ENCODE peak calls at places on chromosomes 16 and 17, in four cellular contexts. One of them, this sample, is unnamed.

GRCh38 chr17:72119963-72120877 is 600 bp upstream of the SOX9 start:
- DNase-seq in Caco-2: peak
- DNase-seq in heart right ventricle: peak
- DNase-seq in tibial nerve: no peak
- DNase-seq in this sample: peak

GRCh38 chr16:13021996-13022395 is 120.6 kb downstream of the SHISA9 start:
- DNase-seq in Caco-2: no peak
- DNase-seq in heart right ventricle: no peak
- DNase-seq in tibial nerve: no peak
- DNase-seq in this sample: no peak

GRCh38 chr17:78458091-78458490 is 79.6 kb downstream of the PGS1 start:
- DNase-seq in Caco-2: no peak
- DNase-seq in heart right ventricle: no peak
- DNase-seq in tibial nerve: no peak
- DNase-seq in this sample: no peak

GRCh38 chr17:12737740-12738469 is 51.4 kb upstream of the ARHGAP44 start:
- DNase-seq in Caco-2: no peak
- DNase-seq in heart right ventricle: no peak
- DNase-seq in tibial nerve: no peak
- DNase-seq in this sample: no peak

GRCh38 chr16:27950488-27950887 is 113.0 kb downstream of the GSG1L start:
- DNase-seq in Caco-2: no peak
- DNase-seq in heart right ventricle: no peak
- DNase-seq in tibial nerve: no peak
- DNase-seq in this sample: no peak

GRCh38 chr16:86946396-86946795 is 368.0 kb downstream of the FOXL1 start:
- DNase-seq in Caco-2: peak
- DNase-seq in heart right ventricle: no peak
- DNase-seq in tibial nerve: no peak
- DNase-seq in this sample: peak

GRCh38 chr16:56744996-56745640 is 15.2 kb downstream of the NUP93 start:
- DNase-seq in Caco-2: peak
- DNase-seq in heart right ventricle: no peak
- DNase-seq in tibial nerve: no peak
- DNase-seq in this sample: no peak

GRCh38 chr17:68198931-68199836 is 48.7 kb upstream of the AMZ2 start:
- DNase-seq in Caco-2: no peak
- DNase-seq in heart right ventricle: no peak
- DNase-seq in tibial nerve: no peak
- DNase-seq in this sample: peak

GRCh38 chr16:19672378-19672777 is 45.6 kb downstream of the KNOP1 start:
- DNase-seq in Caco-2: no peak
- DNase-seq in heart right ventricle: no peak
- DNase-seq in tibial nerve: no peak
- DNase-seq in this sample: no peak

GRCh38 chr17:5819921-5820685 is 235.8 kb upstream of the NLRP1 start:
- DNase-seq in Caco-2: no peak
- DNase-seq in heart right ventricle: no peak
- DNase-seq in tibial nerve: no peak
- DNase-seq in this sample: no peak

GRCh38 chr16:75267631-75268264 is 16.3 kb upstream of the BCAR1 start:
- DNase-seq in Caco-2: no peak
- DNase-seq in heart right ventricle: peak
- DNase-seq in tibial nerve: no peak
- DNase-seq in this sample: no peak

GRCh38 chr16:46803373-46803772 is 27.6 kb downstream of the C16orf87 start:
- DNase-seq in Caco-2: no peak
- DNase-seq in heart right ventricle: no peak
- DNase-seq in tibial nerve: no peak
- DNase-seq in this sample: no peak

GRCh38 chr17:42459983-42460300 is 1.3 kb downstream of the ATP6V0A1 start:
- DNase-seq in Caco-2: no peak
- DNase-seq in heart right ventricle: no peak
- DNase-seq in tibial nerve: no peak
- DNase-seq in this sample: no peak

GRCh38 chr16:68373528-68374250 is 62.9 kb downstream of the PRMT7 start:
- DNase-seq in Caco-2: no peak
- DNase-seq in heart right ventricle: no peak
- DNase-seq in tibial nerve: no peak
- DNase-seq in this sample: no peak
- TF ChIP-seq CTCF in Caco-2: no peak
- TF ChIP-seq CTCF in heart right ventricle: no peak
- TF ChIP-seq CTCF in tibial nerve: no peak
- TF ChIP-seq CTCF in this sample: no peak

DNA sequence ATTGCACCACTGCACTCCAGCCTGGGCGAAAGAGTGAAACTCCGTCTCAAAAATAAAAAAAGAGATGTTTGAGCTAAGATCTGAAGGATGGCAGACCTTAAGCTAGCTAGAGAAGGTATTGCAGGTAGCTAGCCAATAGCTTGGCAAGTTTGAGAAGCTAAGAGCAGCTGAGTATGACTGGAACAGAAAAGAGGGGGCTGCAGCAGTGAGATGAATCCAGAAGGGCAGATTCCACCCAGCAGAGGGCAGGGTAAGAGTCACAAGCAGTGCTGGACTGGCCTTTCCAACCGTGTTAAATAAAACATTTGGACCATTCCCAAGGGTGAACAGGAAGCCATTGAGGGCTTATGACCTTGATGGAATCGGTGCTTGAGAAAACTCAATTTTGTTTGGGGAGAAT is 5.7 kb upstream of the PHAF1 start:
- DNase-seq in Caco-2: peak
- DNase-seq in heart right ventricle: peak
- DNase-seq in tibial nerve: no peak
- DNase-seq in this sample: no peak
- TF ChIP-seq CTCF in Caco-2: peak
- TF ChIP-seq CTCF in heart right ventricle: peak
- TF ChIP-seq CTCF in tibial nerve: no peak
- TF ChIP-seq CTCF in this sample: no peak

GRCh38 chr17:17146791-17147406 is 59.2 kb downstream of the PLD6 start:
- DNase-seq in Caco-2: peak
- DNase-seq in heart right ventricle: no peak
- DNase-seq in tibial nerve: no peak
- DNase-seq in this sample: no peak
- TF ChIP-seq CTCF in Caco-2: peak
- TF ChIP-seq CTCF in heart right ventricle: no peak
- TF ChIP-seq CTCF in tibial nerve: no peak
- TF ChIP-seq CTCF in this sample: no peak

GRCh38 chr17:27492470-27492869 is 36.2 kb downstream of the KSR1 start:
- DNase-seq in Caco-2: no peak
- DNase-seq in heart right ventricle: no peak
- DNase-seq in tibial nerve: no peak
- DNase-seq in this sample: no peak

GRCh38 chr17:27496005-27496404 is 39.8 kb downstream of the KSR1 start:
- DNase-seq in Caco-2: no peak
- DNase-seq in heart right ventricle: no peak
- DNase-seq in tibial nerve: no peak
- DNase-seq in this sample: no peak

GRCh38 chr17:27495460-27495859 is 39.2 kb downstream of the KSR1 start:
- DNase-seq in Caco-2: no peak
- DNase-seq in heart right ventricle: no peak
- DNase-seq in tibial nerve: no peak
- DNase-seq in this sample: no peak

GRCh38 chr17:27493088-27493487 is 36.8 kb downstream of the KSR1 start:
- DNase-seq in Caco-2: no peak
- DNase-seq in heart right ventricle: no peak
- DNase-seq in tibial nerve: no peak
- DNase-seq in this sample: no peak

DNA sequence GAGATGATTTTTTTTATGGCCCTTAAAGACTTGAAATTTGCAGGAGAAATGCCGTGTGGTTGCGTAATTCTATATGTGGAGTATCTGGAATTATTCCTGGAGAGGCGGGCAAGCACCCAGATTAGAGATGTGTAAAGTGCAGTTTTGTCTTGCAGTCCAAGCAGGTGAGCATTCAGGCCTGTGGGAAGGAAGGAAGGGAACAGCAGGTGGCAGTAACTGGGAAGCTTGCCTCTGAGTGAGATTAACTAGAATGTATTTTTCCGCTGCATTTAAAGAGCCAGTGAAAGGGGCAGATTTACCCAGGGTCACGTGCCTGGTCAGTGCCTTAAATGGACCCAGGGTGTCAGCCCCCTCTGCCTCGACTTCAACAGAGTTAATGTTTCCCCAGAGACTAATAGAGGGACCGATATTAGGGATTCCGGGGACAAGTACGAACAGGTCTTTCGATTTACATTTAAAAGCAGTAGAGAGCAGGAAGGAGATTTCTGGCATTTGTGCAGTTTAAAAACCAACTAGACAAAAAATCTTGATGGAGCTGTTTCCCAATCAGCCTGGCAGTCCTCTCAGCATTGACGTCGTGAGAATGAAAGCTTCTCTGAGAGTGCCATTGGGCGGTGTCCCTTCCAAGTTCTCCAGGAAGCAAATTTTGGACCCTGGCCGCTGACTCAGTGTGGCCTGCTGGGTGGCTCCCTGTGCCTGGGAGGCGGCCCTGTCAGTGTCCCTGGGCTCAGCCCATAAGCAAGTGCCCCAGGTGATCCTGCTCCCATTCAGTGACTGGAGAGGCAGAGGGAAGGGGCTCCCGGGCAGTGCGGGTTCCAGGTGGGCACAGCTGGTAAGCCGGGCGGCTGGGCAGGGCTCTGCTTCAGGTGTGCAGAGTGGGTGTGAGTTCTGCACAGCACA is 38.2 kb downstream of the KSR1 start:
- DNase-seq in Caco-2: peak
- DNase-seq in heart right ventricle: peak
- DNase-seq in tibial nerve: peak
- DNase-seq in this sample: peak
- TF ChIP-seq CTCF in Caco-2: peak
- TF ChIP-seq CTCF in heart right ventricle: no peak
- TF ChIP-seq CTCF in tibial nerve: peak
- TF ChIP-seq CTCF in this sample: peak

GRCh38 chr17:57540596-57540995 is 204.5 kb downstream of the CCDC182 start:
- DNase-seq in Caco-2: no peak
- DNase-seq in heart right ventricle: no peak
- DNase-seq in tibial nerve: no peak
- DNase-seq in this sample: no peak

GRCh38 chr17:57543230-57543629 is 201.9 kb downstream of the CCDC182 start:
- DNase-seq in Caco-2: no peak
- DNase-seq in heart right ventricle: no peak
- DNase-seq in tibial nerve: no peak
- DNase-seq in this sample: no peak

GRCh38 chr17:57542518-57542917 is 202.6 kb downstream of the CCDC182 start:
- DNase-seq in Caco-2: no peak
- DNase-seq in heart right ventricle: no peak
- DNase-seq in tibial nerve: no peak
- DNase-seq in this sample: no peak

GRCh38 chr17:57541049-57541448 is 204.1 kb downstream of the CCDC182 start:
- DNase-seq in Caco-2: no peak
- DNase-seq in heart right ventricle: no peak
- DNase-seq in tibial nerve: no peak
- DNase-seq in this sample: no peak

GRCh38 chr17:57541472-57542394 is 203.4 kb downstream of the CCDC182 start:
- DNase-seq in Caco-2: no peak
- DNase-seq in heart right ventricle: peak
- DNase-seq in tibial nerve: no peak
- DNase-seq in this sample: no peak
- TF ChIP-seq CTCF in Caco-2: no peak
- TF ChIP-seq CTCF in heart right ventricle: no peak
- TF ChIP-seq CTCF in tibial nerve: no peak
- TF ChIP-seq CTCF in this sample: no peak

GRCh38 chr16:71501562-71501961 is 12.4 kb upstream of the ZNF19 start:
- DNase-seq in Caco-2: no peak
- DNase-seq in heart right ventricle: no peak
- DNase-seq in tibial nerve: no peak
- DNase-seq in this sample: no peak
- TF ChIP-seq CTCF in Caco-2: peak
- TF ChIP-seq CTCF in heart right ventricle: no peak
- TF ChIP-seq CTCF in tibial nerve: no peak
- TF ChIP-seq CTCF in this sample: no peak

This sample was measured in dorsolateral prefrontal cortex.